ENCODE peak calls at places on chromosomes 5 and 9, in four cellular contexts. R is HFFc6, Z is psoas muscle, O is AG04449. T is an unnamed sample.

GRCh38 chr9:9004844-9005243 is 1205.3 kb upstream of the DMAC1 start:
- DNase-seq in R (no peak), O (no peak), Z (no peak), T (no peak)

GRCh38 chr9:136566899-136567298 is 21.1 kb upstream of the NOTCH1 start:
- DNase-seq in R (no peak), Z (peak), O (no peak), T (no peak)

GRCh38 chr9:125966959-125967711 is 220.0 kb downstream of the PBX3 start:
- DNase-seq in O (no peak), R (no peak), Z (no peak), T (no peak)

GRCh38 chr5:7017004-7017770 is 304.0 kb downstream of the TENT4A start:
- DNase-seq in O (no peak), Z (no peak), R (no peak), T (no peak)

GRCh38 chr9:126299706-126300276 is 26.8 kb upstream of the MVB12B start:
- DNase-seq in R (no peak), Z (no peak), O (no peak), T (no peak)

GRCh38 chr5:82164957-82165698 is 113.0 kb downstream of the RPS23 start:
- DNase-seq in R (peak), Z (no peak), O (no peak), T (no peak)

GRCh38 chr5:72624641-72625236 is 117.5 kb upstream of the ZNF366 start:
- DNase-seq in R (peak), O (no peak), Z (peak), T (no peak)

GRCh38 chr5:38642194-38642987 is 85.9 kb upstream of the LIFR start:
- DNase-seq in R (no peak), O (no peak), Z (no peak), T (no peak)

GRCh38 chr5:10856646-10857332 is 95.8 kb upstream of the DAP start:
- DNase-seq in Z (no peak), O (peak), R (peak), T (peak)

GRCh38 chr5:55521903-55522302 is 12.9 kb downstream of the PLPP1 start:
- DNase-seq in O (no peak), R (no peak), Z (no peak), T (no peak)

GRCh38 chr5:93621340-93621872 is 38.4 kb downstream of the NR2F1 start:
- DNase-seq in Z (peak), R (no peak), O (no peak), T (peak)

GRCh38 chr5:168712280-168712924 is 133.2 kb upstream of the PANK3 start:
- DNase-seq in R (peak), Z (no peak), O (peak), T (no peak)

GRCh38 chr5:20166496-20166895 is 178.5 kb upstream of the CDH18 start:
- DNase-seq in Z (no peak), R (no peak), O (no peak), T (no peak)

GRCh38 chr9:78158286-78158685 is 77.6 kb upstream of the CEP78 start:
- DNase-seq in O (no peak), Z (no peak), R (no peak), T (no peak)

GRCh38 chr5:9278925-9279603 is 266.8 kb downstream of the SEMA5A start:
- DNase-seq in R (no peak), Z (no peak), O (no peak), T (no peak)

GRCh38 chr9:132731230-132731629 is 61.0 kb downstream of the GTF3C4 start:
- DNase-seq in Z (no peak), O (no peak), R (no peak), T (no peak)

GRCh38 chr9:119611564-119611963 is 242.3 kb upstream of the BRINP1 start:
- DNase-seq in Z (no peak), O (no peak), R (no peak), T (no peak)

GRCh38 chr5:176998828-176999227 is 7.8 kb downstream of the UIMC1 start:
- DNase-seq in R (no peak), O (no peak), Z (no peak), T (no peak)

GRCh38 chr9:105154723-105155191 is 89.7 kb upstream of the SLC44A1 start:
- DNase-seq in Z (no peak), O (no peak), R (peak), T (no peak)

GRCh38 chr5:142013734-142014495 is 1.1 kb upstream of the GNPDA1 start:
- DNase-seq in Z (peak), O (no peak), R (peak), T (no peak)
- TF ChIP-seq CTCF in Z (no peak), O (no peak), R (no peak), T (no peak)

GRCh38 chr5:157265714-157266285 is at the start of gene CYFIP2:
- DNase-seq in R (no peak), O (no peak), Z (peak), T (peak)
- TF ChIP-seq CTCF in R (no peak), O (no peak), Z (no peak), T (no peak)

GRCh38 chr5:65925601-65926275 is 637 bp upstream of the ERBIN start:
- DNase-seq in R (peak), O (no peak), Z (peak), T (peak)
- TF ChIP-seq CTCF in R (peak), O (peak), Z (peak), T (peak)

GRCh38 chr5:167261309-167262100 is 1029.9 kb upstream of the WWC1 start:
- DNase-seq in O (no peak), R (no peak), Z (no peak), T (no peak)
- TF ChIP-seq CTCF in O (peak), R (peak), Z (no peak), T (peak)

GRCh38 chr9:36867241-36867640 is 166.8 kb downstream of the PAX5 start:
- DNase-seq in Z (peak), O (no peak), R (no peak), T (no peak)

GRCh38 chr9:36867672-36868471 is 166.2 kb downstream of the PAX5 start:
- DNase-seq in O (no peak), Z (peak), R (no peak), T (peak)

GRCh38 chr9:36865731-36866635 is 168.1 kb downstream of the PAX5 start:
- DNase-seq in Z (peak), R (no peak), O (no peak), T (no peak)

GRCh38 chr9:36868591-36869282 is 165.3 kb downstream of the PAX5 start:
- DNase-seq in R (no peak), O (no peak), Z (peak), T (no peak)

GRCh38 chr9:36866840-36867239 is 167.2 kb downstream of the PAX5 start:
- DNase-seq in Z (peak), R (no peak), O (no peak), T (no peak)
- TF ChIP-seq CTCF in Z (no peak), R (peak), O (no peak), T (peak)

T was measured in progenitor cell of endocrine pancreas.